ENCODE peak calls at places on chromosome 16, in eight cellular contexts. P is sigmoid colon, U is breast epithelium, N is fibroblast of lung, R is BJ, T is upper lobe of right lung, Y is left lung, M is heart right ventricle. W is an unnamed sample.

GRCh38 chr16:48164907-48165715 is 9.3 kb upstream of the ABCC12 start:
- DNase-seq in P (peak), U (peak), N (peak), R (no peak), T (peak), Y (peak), M (peak), W (peak)

GRCh38 chr16:86403056-86403455 is 107.3 kb upstream of the FOXF1 start:
- DNase-seq in P (no peak), U (no peak), N (no peak), R (no peak), T (no peak), Y (no peak), M (no peak), W (no peak)

GRCh38 chr16:25366078-25366477 is 108.4 kb upstream of the ZKSCAN2 start:
- DNase-seq in P (no peak), U (no peak), N (no peak), R (no peak), T (no peak), Y (no peak), M (no peak), W (no peak)

GRCh38 chr16:87424260-87424659 is 32.1 kb downstream of the MAP1LC3B start:
- DNase-seq in P (peak), U (no peak), N (no peak), R (no peak), T (no peak), Y (no peak), M (no peak), W (no peak)

GRCh38 chr16:51881731-51882130 is 665.2 kb downstream of the TOX3 start:
- DNase-seq in P (no peak), U (no peak), N (peak), R (no peak), T (no peak), Y (no peak), M (no peak), W (peak)

GRCh38 chr16:66928702-66929388 is 3.5 kb upstream of the RRAD start:
- DNase-seq in P (no peak), U (no peak), N (no peak), R (no peak), T (no peak), Y (no peak), M (no peak), W (peak)

GRCh38 chr16:50509521-50510341 is 38.5 kb upstream of the NKD1 start:
- DNase-seq in P (no peak), U (no peak), N (no peak), R (no peak), T (no peak), Y (no peak), M (no peak), W (peak)

GRCh38 chr16:84055801-84056634 is 13.4 kb upstream of the SLC38A8 start:
- DNase-seq in P (peak), U (no peak), N (peak), R (no peak), T (peak), Y (peak), M (no peak), W (no peak)

GRCh38 chr16:75265911-75266701 is 14.7 kb upstream of the BCAR1 start:
- DNase-seq in P (peak), U (peak), N (no peak), R (no peak), T (peak), Y (peak), M (peak), W (peak)

GRCh38 chr16:66342294-66342900 is 24.1 kb upstream of the CDH5 start:
- DNase-seq in P (no peak), U (no peak), N (no peak), R (no peak), T (peak), Y (no peak), M (no peak), W (peak)

GRCh38 chr16:65406933-65407332 is 285.1 kb upstream of the CDH11 start:
- DNase-seq in P (no peak), U (no peak), N (no peak), R (no peak), T (no peak), Y (no peak), M (no peak), W (peak)

GRCh38 chr16:81293909-81294802 is 20.6 kb upstream of the GAN start:
- DNase-seq in P (no peak), U (no peak), N (peak), R (no peak), T (no peak), Y (no peak), M (no peak), W (peak)

GRCh38 chr16:69166221-69166833 is 20.6 kb upstream of the SNTB2 start:
- DNase-seq in P (peak), U (no peak), N (peak), R (no peak), T (no peak), Y (no peak), M (no peak), W (peak)

GRCh38 chr16:86882586-86883280 is 304.4 kb downstream of the FOXL1 start:
- DNase-seq in P (peak), U (no peak), N (peak), R (no peak), T (peak), Y (no peak), M (peak), W (peak)

GRCh38 chr16:66874079-66874775 is 6.1 kb upstream of the PDP2 start:
- DNase-seq in P (no peak), U (no peak), N (peak), R (no peak), T (no peak), Y (no peak), M (no peak), W (peak)

GRCh38 chr16:54712866-54713265 is 217.8 kb upstream of the IRX5 start:
- DNase-seq in P (no peak), U (no peak), N (no peak), R (no peak), T (no peak), Y (no peak), M (no peak), W (no peak)

GRCh38 chr16:80166082-80166481 is 374.7 kb upstream of the DYNLRB2 start:
- DNase-seq in P (no peak), U (no peak), N (no peak), R (no peak), T (no peak), Y (no peak), M (no peak), W (no peak)

GRCh38 chr16:58465817-58466216 is 34.1 kb upstream of the NDRG4 start:
- DNase-seq in P (no peak), U (no peak), N (no peak), R (no peak), T (no peak), Y (no peak), M (no peak), W (no peak)
- H3K4me3 ChIP-seq in P (no peak), U (no peak), N (no peak), R (no peak), T (peak), Y (no peak), M (peak), W (no peak)

GRCh38 chr16:89395150-89396142 is 94.9 kb downstream of the ANKRD11 start:
- DNase-seq in P (peak), U (peak), N (peak), R (peak), T (peak), Y (no peak), M (peak), W (peak)
- TF ChIP-seq CTCF in P (no peak), U (no peak), N (no peak), R (no peak), T (no peak), Y (no peak), M (no peak), W (no peak)

GRCh38 chr16:2482181-2483107 is 7.5 kb downstream of the TBC1D24 start:
- DNase-seq in P (peak), U (peak), N (peak), R (no peak), T (no peak), Y (no peak), M (no peak), W (peak)

GRCh38 chr16:2484898-2485508 is 10.1 kb downstream of the TBC1D24 start:
- DNase-seq in P (no peak), U (no peak), N (no peak), R (no peak), T (no peak), Y (no peak), M (no peak), W (no peak)

GRCh38 chr16:2485811-2486507 is 11.0 kb downstream of the TBC1D24 start:
- DNase-seq in P (no peak), U (no peak), N (no peak), R (no peak), T (no peak), Y (no peak), M (no peak), W (no peak)

GRCh38 chr16:2483160-2483559 is 8.2 kb downstream of the TBC1D24 start:
- DNase-seq in P (no peak), U (no peak), N (no peak), R (no peak), T (no peak), Y (no peak), M (no peak), W (no peak)

DNA sequence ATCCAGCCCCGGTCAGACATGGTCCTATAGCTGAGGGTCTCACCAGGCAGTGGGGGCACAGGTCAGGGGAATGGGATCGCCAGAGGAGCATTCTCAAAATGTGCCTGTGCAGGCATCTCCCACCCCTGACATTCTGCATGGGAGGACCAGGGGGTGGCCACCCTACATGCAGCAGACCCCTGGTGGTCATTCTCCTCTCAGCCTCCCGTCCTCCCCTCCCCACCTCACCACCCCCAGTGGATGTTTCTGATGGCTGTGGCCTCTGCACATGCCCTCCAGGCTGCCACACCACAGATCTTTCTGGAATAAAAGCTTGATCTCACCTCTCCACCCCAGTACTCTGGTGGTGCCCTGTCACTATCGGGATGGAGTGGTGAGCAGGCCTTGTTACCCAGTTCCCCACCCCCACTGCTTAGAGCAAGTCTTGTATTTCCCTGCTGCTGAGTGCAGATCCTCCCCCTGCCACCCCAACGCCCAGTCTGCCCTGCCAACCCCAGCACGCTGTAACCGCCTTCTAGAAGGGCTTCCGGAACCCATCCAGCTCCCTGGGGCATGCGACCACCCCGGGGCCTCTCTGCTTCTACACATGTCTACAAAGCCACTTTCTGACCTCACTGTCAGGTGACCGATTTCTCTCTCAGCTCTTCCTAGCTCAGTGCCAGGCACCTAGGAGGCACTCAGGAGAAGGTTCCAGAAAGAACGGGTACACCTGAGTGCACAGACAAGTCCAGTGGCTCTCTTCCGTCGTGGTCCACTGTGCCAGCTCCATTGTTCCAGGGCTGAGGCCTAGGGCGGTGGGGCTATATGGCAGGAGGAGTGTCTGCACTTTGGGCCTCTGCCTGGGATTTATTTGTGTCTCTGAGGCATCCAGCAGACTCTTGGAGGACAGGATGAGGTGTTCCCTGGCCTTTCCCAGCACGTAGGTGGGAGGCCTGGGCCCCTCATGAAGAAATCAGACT is 9.3 kb downstream of the TBC1D24 start:
- DNase-seq in P (no peak), U (no peak), N (no peak), R (no peak), T (no peak), Y (no peak), M (no peak), W (no peak)
- H3K4me3 ChIP-seq in P (no peak), U (no peak), N (no peak), R (no peak), T (no peak), Y (no peak), M (no peak), W (no peak)

GRCh38 chr16:4611337-4612023 is 3.2 kb downstream of the UBALD1 start:
- DNase-seq in P (peak), U (no peak), N (no peak), R (no peak), T (no peak), Y (peak), M (no peak), W (peak)

GRCh38 chr16:4612977-4613635 is 1.6 kb downstream of the UBALD1 start:
- DNase-seq in P (no peak), U (no peak), N (no peak), R (no peak), T (no peak), Y (no peak), M (no peak), W (no peak)

GRCh38 chr16:4610011-4611005 is 4.4 kb downstream of the UBALD1 start:
- DNase-seq in P (no peak), U (no peak), N (no peak), R (no peak), T (no peak), Y (no peak), M (no peak), W (no peak)

GRCh38 chr16:4613636-4614570 is 785 bp downstream of the UBALD1 start:
- DNase-seq in P (peak), U (no peak), N (peak), R (no peak), T (peak), Y (peak), M (peak), W (peak)

DNA sequence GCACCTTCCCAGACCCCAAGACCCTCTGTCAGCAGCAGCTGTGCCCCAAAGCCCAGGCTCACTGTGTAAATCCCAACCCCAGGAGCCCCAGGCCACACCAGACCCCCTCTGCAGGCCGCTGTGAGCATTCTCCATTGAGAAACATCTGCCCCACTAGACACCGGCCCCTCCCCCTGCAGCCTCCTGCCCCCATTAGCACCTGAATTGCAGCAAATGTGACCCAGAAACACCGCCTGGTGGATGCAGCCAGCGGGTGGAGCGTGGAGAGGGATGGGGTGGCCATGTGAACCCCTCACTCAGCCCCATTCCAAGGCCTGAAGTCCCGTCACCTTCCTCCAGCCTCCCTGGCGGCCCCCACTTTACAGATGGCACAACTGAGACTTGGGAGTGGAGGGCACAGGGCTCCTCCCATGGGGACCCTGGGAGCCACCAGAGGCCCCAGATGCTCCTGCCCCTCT is 2.2 kb downstream of the UBALD1 start:
- DNase-seq in P (peak), U (no peak), N (no peak), R (no peak), T (no peak), Y (no peak), M (no peak), W (no peak)
- TF ChIP-seq CTCF in P (no peak), U (no peak), N (no peak), R (peak), T (no peak), Y (no peak), M (no peak), W (no peak)

GRCh38 chr16:88478889-88479794 is 26.1 kb downstream of the ZFPM1 start:
- DNase-seq in P (no peak), U (no peak), N (no peak), R (no peak), T (no peak), Y (no peak), M (no peak), W (no peak)

GRCh38 chr16:88478115-88478514 is 25.0 kb downstream of the ZFPM1 start:
- DNase-seq in P (no peak), U (no peak), N (no peak), R (no peak), T (no peak), Y (no peak), M (no peak), W (no peak)

GRCh38 chr16:88476203-88476602 is 23.1 kb downstream of the ZFPM1 start:
- DNase-seq in P (no peak), U (no peak), N (no peak), R (no peak), T (no peak), Y (no peak), M (no peak), W (no peak)

GRCh38 chr16:88476817-88477397 is 23.8 kb downstream of the ZFPM1 start:
- DNase-seq in P (no peak), U (no peak), N (no peak), R (no peak), T (no peak), Y (no peak), M (no peak), W (no peak)

GRCh38 chr16:88477631-88478030 is 24.6 kb downstream of the ZFPM1 start:
- DNase-seq in P (no peak), U (no peak), N (no peak), R (no peak), T (no peak), Y (no peak), M (no peak), W (no peak)
- H3K4me3 ChIP-seq in P (no peak), U (no peak), N (no peak), R (no peak), T (no peak), Y (no peak), M (no peak), W (no peak)

DNA sequence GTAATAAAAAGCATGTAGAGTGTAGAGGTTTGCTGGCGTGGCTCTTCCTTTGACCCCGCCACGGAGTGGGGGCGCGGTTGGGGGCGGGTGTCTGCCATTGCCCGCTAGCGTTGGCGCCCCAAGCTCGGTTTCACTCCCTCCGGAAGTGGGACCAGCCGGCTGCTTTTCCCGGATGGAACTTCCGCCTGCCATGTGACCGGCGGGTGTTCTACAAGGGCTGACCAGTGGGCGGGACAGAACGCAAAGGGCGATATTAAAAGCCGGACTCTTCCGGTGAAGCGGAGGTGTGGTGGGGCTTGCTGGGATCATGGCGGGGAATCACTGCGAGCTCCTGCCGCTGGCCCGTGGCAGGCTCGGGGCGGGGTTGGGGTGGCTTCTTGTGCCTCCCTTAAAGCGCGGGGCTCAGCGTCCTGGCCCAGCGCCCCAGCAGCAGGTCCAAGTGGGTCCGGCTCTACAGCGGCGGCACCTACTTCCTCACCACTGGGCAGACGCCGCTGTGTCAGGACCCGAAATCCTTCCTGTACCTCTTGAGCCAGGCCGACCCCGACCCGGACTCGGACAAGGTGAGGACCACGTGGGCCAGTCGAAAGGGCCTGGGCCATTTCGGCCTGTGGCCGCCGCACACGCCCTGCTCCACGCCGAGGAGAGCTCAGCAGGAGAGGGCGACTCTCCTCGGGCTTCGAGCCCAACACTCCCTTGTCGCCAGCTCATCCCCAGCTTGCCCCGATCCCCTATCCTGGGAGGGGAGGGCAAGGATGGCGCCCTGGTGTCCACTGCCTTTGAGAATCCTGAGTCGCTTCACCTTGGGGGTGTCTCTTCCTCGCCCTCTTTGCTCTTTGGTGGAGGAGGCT is 65.6 kb downstream of the PDPK1 start:
- DNase-seq in P (peak), U (peak), N (peak), R (peak), T (peak), Y (peak), M (peak), W (peak)
- TF ChIP-seq CTCF in P (peak), U (no peak), N (no peak), R (no peak), T (no peak), Y (no peak), M (no peak), W (no peak)

DNA sequence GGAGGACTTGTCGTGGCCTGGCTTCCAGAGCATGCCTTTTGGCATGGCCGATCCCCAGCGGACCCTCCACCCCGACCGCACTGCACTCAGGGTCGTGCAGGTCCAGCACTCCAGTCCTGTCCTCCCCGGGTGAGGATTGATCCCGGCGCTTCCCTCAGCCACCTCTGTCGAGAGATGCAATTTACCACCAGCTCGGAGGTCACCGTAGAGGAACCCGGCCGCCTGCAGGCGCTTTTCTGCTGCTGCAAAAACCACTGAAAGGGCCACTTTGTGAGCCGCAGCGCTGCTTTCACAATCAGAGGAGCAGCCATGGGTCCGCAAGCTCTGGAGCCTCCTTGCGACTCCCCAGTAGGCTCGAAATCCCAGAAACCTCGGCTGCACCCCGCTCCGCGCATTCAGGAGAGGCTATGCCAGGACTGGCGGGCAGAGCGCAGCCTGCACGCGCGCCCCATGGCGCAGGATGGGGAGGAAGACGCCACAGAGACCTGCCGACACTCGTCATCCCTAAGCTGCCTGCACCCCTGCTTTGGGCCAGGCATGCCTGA is 134.2 kb downstream of the HS3ST2 start:
- DNase-seq in P (no peak), U (no peak), N (no peak), R (no peak), T (no peak), Y (peak), M (peak), W (no peak)
- H3K4me3 ChIP-seq in P (peak), U (peak), N (no peak), R (no peak), T (no peak), Y (no peak), M (peak), W (no peak)